ENCODE peak calls at places on chromosomes 6 and 20, in five cellular contexts. One of them, this sample, is unnamed.
A peak's percentile ranks its signal among the peaks of the same experiment; 100 is the strongest.

GRCh38 chr20:10414982-10415650 is 18.9 kb downstream of the MKKS start:
- DNase-seq in GM12878: no peak
- DNase-seq in IMR-90: no peak
- DNase-seq in mammary epithelial cell: peak; percentile 83
- DNase-seq in fibroblast of lung: peak; percentile 42
- DNase-seq in this sample: no peak

GRCh38 chr6:67630146-67630545 is 1004.9 kb upstream of the ADGRB3 start:
- DNase-seq in GM12878: no peak
- DNase-seq in IMR-90: peak; percentile 74
- DNase-seq in mammary epithelial cell: no peak
- DNase-seq in fibroblast of lung: peak; percentile 99
- DNase-seq in this sample: peak; percentile 19

GRCh38 chr20:23326774-23327173 is 23.8 kb upstream of the NXT1 start:
- DNase-seq in GM12878: no peak
- DNase-seq in IMR-90: no peak
- DNase-seq in mammary epithelial cell: no peak
- DNase-seq in fibroblast of lung: no peak
- DNase-seq in this sample: no peak

GRCh38 chr6:136466789-136467585 is 83.2 kb downstream of the MAP7 start:
- DNase-seq in GM12878: no peak
- DNase-seq in IMR-90: no peak
- DNase-seq in mammary epithelial cell: no peak
- DNase-seq in fibroblast of lung: no peak
- DNase-seq in this sample: no peak

GRCh38 chr6:119966484-119966883 is 616.9 kb upstream of the MAN1A1 start:
- DNase-seq in GM12878: no peak
- DNase-seq in IMR-90: no peak
- DNase-seq in mammary epithelial cell: no peak
- DNase-seq in fibroblast of lung: no peak
- DNase-seq in this sample: no peak

GRCh38 chr6:34912715-34913464 is 23.8 kb downstream of the ANKS1A start:
- DNase-seq in GM12878: peak; percentile 53
- DNase-seq in IMR-90: peak; percentile 89
- DNase-seq in mammary epithelial cell: peak; percentile 80
- DNase-seq in fibroblast of lung: peak; percentile 90
- DNase-seq in this sample: peak; percentile 80

GRCh38 chr6:30612687-30613248 is 4.3 kb downstream of the PPP1R10 start:
- DNase-seq in GM12878: no peak
- DNase-seq in IMR-90: peak; percentile 58
- DNase-seq in mammary epithelial cell: no peak
- DNase-seq in fibroblast of lung: peak; percentile 89
- DNase-seq in this sample: no peak

GRCh38 chr6:101490857-101491256 is 97.3 kb downstream of the GRIK2 start:
- DNase-seq in GM12878: no peak
- DNase-seq in IMR-90: peak; percentile 9
- DNase-seq in mammary epithelial cell: peak; percentile 27
- DNase-seq in fibroblast of lung: peak; percentile 0
- DNase-seq in this sample: no peak

GRCh38 chr6:111724505-111724904 is 118.8 kb upstream of the TRAF3IP2 start:
- DNase-seq in GM12878: peak; percentile 86
- DNase-seq in IMR-90: no peak
- DNase-seq in mammary epithelial cell: no peak
- DNase-seq in fibroblast of lung: no peak
- DNase-seq in this sample: peak; percentile 66

GRCh38 chr20:40497781-40498691 is 191.0 kb downstream of the MAFB start:
- DNase-seq in GM12878: peak; percentile 7
- DNase-seq in IMR-90: no peak
- DNase-seq in mammary epithelial cell: peak; percentile 66
- DNase-seq in fibroblast of lung: peak; percentile 18
- DNase-seq in this sample: no peak

GRCh38 chr6:63598001-63598250 is 25.6 kb downstream of the LOC128125822 start:
- DNase-seq in GM12878: no peak
- DNase-seq in IMR-90: no peak
- DNase-seq in mammary epithelial cell: no peak
- DNase-seq in fibroblast of lung: no peak
- DNase-seq in this sample: no peak

GRCh38 chr6:70758883-70759282 is 91.2 kb downstream of the SMAP1 start:
- DNase-seq in GM12878: no peak
- DNase-seq in IMR-90: no peak
- DNase-seq in mammary epithelial cell: no peak
- DNase-seq in fibroblast of lung: no peak
- DNase-seq in this sample: no peak

GRCh38 chr20:47815866-47816265 is 30.6 kb upstream of the SULF2 start:
- DNase-seq in GM12878: no peak
- DNase-seq in IMR-90: no peak
- DNase-seq in mammary epithelial cell: no peak
- DNase-seq in fibroblast of lung: no peak
- DNase-seq in this sample: no peak

GRCh38 chr20:4638826-4639225 is 82.9 kb upstream of the PRND start:
- DNase-seq in GM12878: no peak
- DNase-seq in IMR-90: no peak
- DNase-seq in mammary epithelial cell: peak; percentile 69
- DNase-seq in fibroblast of lung: no peak
- DNase-seq in this sample: no peak

GRCh38 chr6:84623956-84624680 is 140.3 kb downstream of the TBX18 start:
- DNase-seq in GM12878: no peak
- DNase-seq in IMR-90: peak; percentile 84
- DNase-seq in mammary epithelial cell: peak; percentile 84
- DNase-seq in fibroblast of lung: peak; percentile 95
- DNase-seq in this sample: no peak

GRCh38 chr6:139852484-139853140 is 478.2 kb upstream of the CITED2 start:
- DNase-seq in GM12878: no peak
- DNase-seq in IMR-90: peak; percentile 93
- DNase-seq in mammary epithelial cell: peak; percentile 5
- DNase-seq in fibroblast of lung: peak; percentile 84
- DNase-seq in this sample: no peak

GRCh38 chr20:35599776-35600120 is 15.9 kb upstream of the SPAG4 start:
- DNase-seq in GM12878: no peak
- DNase-seq in IMR-90: no peak
- DNase-seq in mammary epithelial cell: no peak
- DNase-seq in fibroblast of lung: no peak
- DNase-seq in this sample: no peak

GRCh38 chr20:57417830-57418780 is 26.9 kb downstream of the RBM38 start:
- DNase-seq in GM12878: no peak
- DNase-seq in IMR-90: no peak
- DNase-seq in mammary epithelial cell: no peak
- DNase-seq in fibroblast of lung: no peak
- DNase-seq in this sample: peak; percentile 92

GRCh38 chr6:152034631-152035030 is 227.1 kb downstream of the ESR1 start:
- DNase-seq in GM12878: no peak
- DNase-seq in IMR-90: no peak
- DNase-seq in mammary epithelial cell: no peak
- DNase-seq in fibroblast of lung: no peak
- DNase-seq in this sample: no peak

GRCh38 chr6:98024359-98024758 is 741.3 kb upstream of the MMS22L start:
- DNase-seq in GM12878: no peak
- DNase-seq in IMR-90: no peak
- DNase-seq in mammary epithelial cell: no peak
- DNase-seq in fibroblast of lung: no peak
- DNase-seq in this sample: no peak

GRCh38 chr6:151069641-151070040 is 170.1 kb upstream of the AKAP12 start:
- DNase-seq in GM12878: no peak
- DNase-seq in IMR-90: no peak
- DNase-seq in mammary epithelial cell: no peak
- DNase-seq in fibroblast of lung: no peak
- DNase-seq in this sample: no peak

GRCh38 chr20:41175727-41176330 is 38.5 kb downstream of the PLCG1 start:
- DNase-seq in GM12878: no peak
- DNase-seq in IMR-90: no peak
- DNase-seq in mammary epithelial cell: no peak
- DNase-seq in fibroblast of lung: no peak
- DNase-seq in this sample: no peak

GRCh38 chr6:136024711-136025110 is 173.2 kb downstream of the PDE7B start:
- DNase-seq in GM12878: no peak
- DNase-seq in IMR-90: no peak
- DNase-seq in mammary epithelial cell: no peak
- DNase-seq in fibroblast of lung: no peak
- DNase-seq in this sample: no peak

GRCh38 chr6:138105880-138106664 is 1.1 kb downstream of the PERP start:
- DNase-seq in GM12878: no peak
- DNase-seq in IMR-90: peak; percentile 15
- DNase-seq in mammary epithelial cell: peak; percentile 61
- DNase-seq in fibroblast of lung: no peak
- DNase-seq in this sample: peak; percentile 33

GRCh38 chr6:70864404-70864803 is 92.5 kb downstream of the B3GAT2 start:
- DNase-seq in GM12878: no peak
- DNase-seq in IMR-90: no peak
- DNase-seq in mammary epithelial cell: no peak
- DNase-seq in fibroblast of lung: no peak
- DNase-seq in this sample: no peak

GRCh38 chr6:93794161-93794560 is 374.8 kb upstream of the EPHA7 start:
- DNase-seq in GM12878: no peak
- DNase-seq in IMR-90: no peak
- DNase-seq in mammary epithelial cell: no peak
- DNase-seq in fibroblast of lung: no peak
- DNase-seq in this sample: no peak

GRCh38 chr6:122753688-122754056 is 25.8 kb upstream of the FABP7 start:
- DNase-seq in GM12878: no peak
- DNase-seq in IMR-90: no peak
- DNase-seq in mammary epithelial cell: no peak
- DNase-seq in fibroblast of lung: peak; percentile 55
- DNase-seq in this sample: no peak

GRCh38 chr6:116580198-116580597 is 8.9 kb downstream of the RWDD1 start:
- DNase-seq in GM12878: no peak
- DNase-seq in IMR-90: peak; percentile 74
- DNase-seq in mammary epithelial cell: no peak
- DNase-seq in fibroblast of lung: peak; percentile 77
- DNase-seq in this sample: no peak

GRCh38 chr6:83193747-83194582 is 808 bp downstream of the RWDD2A start:
- DNase-seq in GM12878: no peak
- DNase-seq in IMR-90: no peak
- DNase-seq in mammary epithelial cell: peak; percentile 3
- DNase-seq in fibroblast of lung: peak; percentile 33
- DNase-seq in this sample: peak; percentile 36

GRCh38 chr6:105317607-105318533 is 85.0 kb downstream of the PREP start:
- DNase-seq in GM12878: no peak
- DNase-seq in IMR-90: no peak
- DNase-seq in mammary epithelial cell: no peak
- DNase-seq in fibroblast of lung: no peak
- DNase-seq in this sample: no peak

GRCh38 chr20:17619351-17620093 is 49.6 kb downstream of the DSTN start:
- DNase-seq in GM12878: no peak
- DNase-seq in IMR-90: no peak
- DNase-seq in mammary epithelial cell: no peak
- DNase-seq in fibroblast of lung: no peak
- DNase-seq in this sample: no peak

GRCh38 chr6:20319520-20320357 is 81.9 kb upstream of the E2F3 start:
- DNase-seq in GM12878: peak; percentile 98
- DNase-seq in IMR-90: no peak
- DNase-seq in mammary epithelial cell: no peak
- DNase-seq in fibroblast of lung: no peak
- DNase-seq in this sample: peak; percentile 81

GRCh38 chr20:44370639-44371218 is 15.2 kb downstream of the HNF4A start:
- DNase-seq in GM12878: no peak
- DNase-seq in IMR-90: no peak
- DNase-seq in mammary epithelial cell: no peak
- DNase-seq in fibroblast of lung: no peak
- DNase-seq in this sample: no peak

GRCh38 chr6:134173936-134174789 is 121.7 kb upstream of the SLC2A12 start:
- DNase-seq in GM12878: peak; percentile 54
- DNase-seq in IMR-90: peak; percentile 83
- DNase-seq in mammary epithelial cell: peak; percentile 74
- DNase-seq in fibroblast of lung: peak; percentile 77
- DNase-seq in this sample: peak; percentile 80

GRCh38 chr20:17636523-17637412 is 45.3 kb downstream of the RRBP1 start:
- DNase-seq in GM12878: no peak
- DNase-seq in IMR-90: no peak
- DNase-seq in mammary epithelial cell: no peak
- DNase-seq in fibroblast of lung: no peak
- DNase-seq in this sample: no peak

GRCh38 chr20:53678990-53679596 is 85.5 kb upstream of the ZNF217 start:
- DNase-seq in GM12878: no peak
- DNase-seq in IMR-90: peak; percentile 27
- DNase-seq in mammary epithelial cell: no peak
- DNase-seq in fibroblast of lung: no peak
- DNase-seq in this sample: no peak

GRCh38 chr20:53676519-53676822 is 82.8 kb upstream of the ZNF217 start:
- DNase-seq in GM12878: no peak
- DNase-seq in IMR-90: no peak
- DNase-seq in mammary epithelial cell: no peak
- DNase-seq in fibroblast of lung: no peak
- DNase-seq in this sample: no peak

GRCh38 chr20:53678315-53678989 is 84.8 kb upstream of the ZNF217 start:
- DNase-seq in GM12878: no peak
- DNase-seq in IMR-90: peak; percentile 20
- DNase-seq in mammary epithelial cell: no peak
- DNase-seq in fibroblast of lung: no peak
- DNase-seq in this sample: no peak

GRCh38 chr20:53677447-53678314 is 84.0 kb upstream of the ZNF217 start:
- DNase-seq in GM12878: no peak
- DNase-seq in IMR-90: peak; percentile 46
- DNase-seq in mammary epithelial cell: no peak
- DNase-seq in fibroblast of lung: peak; percentile 56
- DNase-seq in this sample: no peak

DNA sequence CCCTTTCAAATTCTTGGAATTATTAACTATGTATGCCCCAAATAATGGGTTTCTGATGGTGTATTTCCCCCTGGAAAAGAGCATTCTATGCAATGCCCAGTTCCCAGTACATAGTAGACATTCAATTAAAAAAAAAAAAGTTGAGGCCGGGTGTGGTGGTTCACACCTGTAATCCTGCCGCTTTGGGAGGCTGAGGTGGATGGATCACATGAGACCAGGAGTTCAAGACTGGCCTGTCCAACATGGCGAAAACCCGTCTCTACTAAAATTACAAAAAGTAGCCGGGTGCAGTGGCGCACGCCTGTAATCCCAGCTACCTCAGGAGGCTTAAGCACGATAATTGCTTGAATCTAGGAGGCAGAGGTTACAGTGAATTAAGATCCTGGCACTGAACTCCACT is 83.3 kb upstream of the ZNF217 start:
- DNase-seq in GM12878: no peak
- DNase-seq in IMR-90: no peak
- DNase-seq in mammary epithelial cell: no peak
- DNase-seq in fibroblast of lung: no peak
- DNase-seq in this sample: no peak
- TF ChIP-seq CTCF in GM12878: no peak
- TF ChIP-seq CTCF in IMR-90: no peak
- TF ChIP-seq CTCF in mammary epithelial cell: no peak
- TF ChIP-seq CTCF in fibroblast of lung: no peak
- TF ChIP-seq CTCF in this sample: no peak

GRCh38 chr6:72760130-72760793 is 138.4 kb downstream of the KCNQ5 start:
- DNase-seq in GM12878: no peak
- DNase-seq in IMR-90: peak; percentile 11
- DNase-seq in mammary epithelial cell: no peak
- DNase-seq in fibroblast of lung: peak; percentile 41
- DNase-seq in this sample: no peak
- H2AFZ ChIP-seq in GM12878: no peak overlapping the region
- H2AFZ ChIP-seq in IMR-90: no peak overlapping the region
- H2AFZ ChIP-seq in mammary epithelial cell: no peak overlapping the region
- H2AFZ ChIP-seq in fibroblast of lung: no peak overlapping the region
- H2AFZ ChIP-seq in this sample: no peak overlapping the region

GRCh38 chr6:24926192-24926591 is 9.6 kb downstream of the RIPOR2 start:
- DNase-seq in GM12878: no peak
- DNase-seq in IMR-90: no peak
- DNase-seq in mammary epithelial cell: no peak
- DNase-seq in fibroblast of lung: no peak
- DNase-seq in this sample: no peak
- H3K9ac ChIP-seq in GM12878: no peak overlapping the region
- H3K9ac ChIP-seq in IMR-90: no peak overlapping the region
- H3K9ac ChIP-seq in mammary epithelial cell: no peak overlapping the region
- H3K9ac ChIP-seq in fibroblast of lung: no peak overlapping the region
- H3K9ac ChIP-seq in this sample: no peak overlapping the region

GRCh38 chr6:45537539-45537938 is 159.8 kb upstream of the SUPT3H start:
- DNase-seq in GM12878: no peak
- DNase-seq in IMR-90: no peak
- DNase-seq in mammary epithelial cell: no peak
- DNase-seq in fibroblast of lung: no peak
- DNase-seq in this sample: no peak
- TF ChIP-seq CTCF in GM12878: no peak
- TF ChIP-seq CTCF in IMR-90: no peak
- TF ChIP-seq CTCF in mammary epithelial cell: no peak
- TF ChIP-seq CTCF in fibroblast of lung: no peak
- TF ChIP-seq CTCF in this sample: no peak